ENCODE peak calls at places on chromosomes 5 and 9, in seven cellular contexts. Q is AG09309; J is activated CD4-positive, alpha-beta T cell treated with anti-CD3 and anti-CD28 coated beads, Interleukin-2, amount 10 ng/mL, durations not matched to agents 24 days and 14 days; X is HTR-8/SVneo; C is pons; E is GM03348; K is iPS-NIHi11. B is an unnamed sample.

GRCh38 chr5:139639619-139640431 is 8.3 kb upstream of the CXXC5 start:
- DNase-seq in E (no peak), X (no peak), J (no peak), C (no peak), Q (no peak), K (no peak), B (no peak)

GRCh38 chr5:112880219-112880964 is 19.3 kb downstream of the SRP19 start:
- DNase-seq in X (no peak), C (no peak), J (no peak), E (no peak), K (no peak), Q (no peak), B (no peak)

GRCh38 chr5:10635257-10635860 is 71.5 kb downstream of the ANKRD33B start:
- DNase-seq in J (peak), X (peak), Q (no peak), K (no peak), C (no peak), E (peak), B (no peak)

GRCh38 chr9:97958812-97959511 is 21.0 kb upstream of the HEMGN start:
- DNase-seq in Q (peak), E (peak), K (no peak), J (no peak), C (peak), X (no peak), B (no peak)

GRCh38 chr5:146223179-146223578 is 19.8 kb downstream of the RBM27 start:
- DNase-seq in J (no peak), C (no peak), K (no peak), X (no peak), E (no peak), Q (no peak), B (no peak)

GRCh38 chr5:78979899-78980298 is 5.2 kb downstream of the ARSB start:
- DNase-seq in Q (no peak), C (no peak), K (no peak), E (no peak), J (no peak), X (no peak), B (no peak)

GRCh38 chr9:22452415-22453010 is 5.9 kb downstream of the DMRTA1 start:
- DNase-seq in X (peak), Q (no peak), E (peak), J (peak), C (peak), K (no peak), B (peak)

GRCh38 chr9:125468646-125469045 is 207.0 kb downstream of the GAPVD1 start:
- DNase-seq in X (no peak), E (no peak), J (no peak), C (no peak), K (no peak), Q (no peak), B (no peak)

GRCh38 chr5:170603578-170604565 is 100.1 kb downstream of the KCNIP1 start:
- DNase-seq in X (peak), J (peak), E (peak), K (peak), C (peak), Q (no peak), B (peak)

GRCh38 chr9:103287361-103287760 is 292.2 kb downstream of the CYLC2 start:
- DNase-seq in K (no peak), C (no peak), X (no peak), E (no peak), Q (no peak), J (no peak), B (no peak)

GRCh38 chr5:131488463-131488862 is 146.6 kb downstream of the RAPGEF6 start:
- DNase-seq in E (peak), C (peak), Q (peak), J (no peak), K (no peak), X (no peak), B (no peak)

GRCh38 chr5:151004499-151004898 is 15.9 kb upstream of the GPX3 start:
- DNase-seq in Q (no peak), J (no peak), X (no peak), C (no peak), E (no peak), K (no peak), B (no peak)

GRCh38 chr9:129619787-129620668 is 873 bp downstream of the C9orf50 start:
- DNase-seq in J (peak), E (peak), Q (no peak), K (peak), X (no peak), C (no peak), B (no peak)

GRCh38 chr5:129622531-129622930 is 125.4 kb upstream of the MINAR2 start:
- DNase-seq in Q (no peak), X (no peak), J (no peak), E (no peak), C (no peak), K (no peak), B (no peak)

GRCh38 chr5:161261693-161262323 is 284.7 kb downstream of the GABRB2 start:
- DNase-seq in Q (no peak), K (no peak), J (no peak), E (no peak), C (no peak), X (no peak), B (no peak)

GRCh38 chr5:74947961-74948613 is 81.9 kb upstream of the FAM169A start:
- DNase-seq in J (no peak), C (no peak), Q (no peak), E (no peak), K (no peak), X (no peak), B (no peak)